ENCODE peak calls at places on chromosome 20, in nine cellular contexts. B is adipocyte; N is GM23338; H is endodermal cell; P is astrocyte; E is lower lobe of right lung; G is right cardiac atrium; I is pancreas; V is CD8-positive, alpha-beta T cell. U is an unnamed sample. For H3K4me1, the result is how much of the 10 kb centered on the place peaks cover.

GRCh38 chr20:5504061-5504739 is 187.4 kb upstream of the PROKR2 start:
- DNase-seq in B (peak), N (peak), H (peak), P (peak), E (peak), G (peak), I (peak), V (no peak), U (peak)

GRCh38 chr20:40689943-40690835 is 1.2 kb upstream of the MAFB start:
- DNase-seq in B (peak), N (peak), H (peak), P (peak), E (peak), G (peak), I (peak), V (peak), U (peak)

GRCh38 chr20:60233006-60233405 is 274.8 kb downstream of the CDH26 start:
- DNase-seq in B (no peak), N (no peak), H (no peak), P (no peak), E (no peak), G (no peak), I (no peak), V (no peak), U (no peak)

GRCh38 chr20:24790746-24791283 is 158.3 kb upstream of the CST7 start:
- DNase-seq in B (no peak), N (peak), H (no peak), P (no peak), E (peak), G (no peak), I (no peak), V (no peak), U (no peak)

GRCh38 chr20:671252-672030 is 4.2 kb downstream of the SCRT2 start:
- DNase-seq in B (no peak), N (no peak), H (no peak), P (no peak), E (no peak), G (peak), I (no peak), V (no peak), U (no peak)

GRCh38 chr20:5531318-5532081 is 214.7 kb upstream of the PROKR2 start:
- DNase-seq in B (peak), N (no peak), H (no peak), P (peak), E (peak), G (no peak), I (no peak), V (no peak), U (no peak)

GRCh38 chr20:4507288-4507719 is 214.4 kb upstream of the PRND start:
- DNase-seq in B (peak), N (no peak), H (no peak), P (peak), E (no peak), G (no peak), I (no peak), V (no peak), U (no peak)

GRCh38 chr20:36153754-36154695 is 515 bp upstream of the EPB41L1 start:
- DNase-seq in B (peak), N (peak), H (peak), P (peak), E (peak), G (peak), I (peak), V (peak), U (peak)

GRCh38 chr20:54601831-54602515 is 126.6 kb downstream of the DOK5 start:
- DNase-seq in B (no peak), N (no peak), H (no peak), P (no peak), E (no peak), G (no peak), I (no peak), V (no peak), U (no peak)

GRCh38 chr20:49677777-49678758 is 35.6 kb downstream of the B4GALT5 start:
- DNase-seq in B (no peak), N (no peak), H (no peak), P (no peak), E (no peak), G (no peak), I (no peak), V (no peak), U (no peak)
- H3K4me1 ChIP-seq in B (half or more), N (half or more), H (under half), P (under half), E (half or more), G (under half), I (half or more), V (under half), U (half or more)

DNA sequence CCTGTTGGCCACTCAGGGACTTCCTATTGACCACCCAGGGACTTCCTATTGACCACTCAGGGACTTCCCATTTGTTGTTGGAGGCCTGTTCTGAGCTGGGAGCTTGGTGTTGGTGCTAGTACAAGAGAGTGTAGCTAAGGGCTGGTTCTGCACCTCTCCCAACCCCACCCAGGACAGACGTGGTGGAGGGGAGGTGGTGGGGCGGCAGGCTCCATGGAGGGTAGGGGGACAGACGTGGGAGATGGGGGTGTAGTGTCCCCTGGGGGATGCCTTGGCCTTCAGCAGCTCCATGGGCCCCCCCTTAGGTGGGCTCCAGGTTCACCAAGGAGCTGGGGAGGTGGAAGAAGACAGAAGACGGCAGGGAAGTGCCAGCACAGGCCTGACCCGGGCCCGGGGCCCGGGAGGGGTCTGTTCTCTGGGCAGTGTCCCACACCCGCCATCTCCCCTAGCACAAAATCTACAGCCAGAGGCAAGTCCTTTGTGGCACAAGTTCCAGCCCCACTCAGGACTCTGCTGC is 33.9 kb downstream of the CHRNA4 start:
- DNase-seq in B (no peak), N (no peak), H (no peak), P (no peak), E (no peak), G (no peak), I (no peak), V (no peak), U (no peak)
- H3K4me1 ChIP-seq in B (under half), N (under half), H (under half), P (under half), E (under half), G (under half), I (under half), V (under half), U (under half)

GRCh38 chr20:45358282-45359068 is 4.5 kb upstream of the SYS1 start:
- DNase-seq in B (peak), N (no peak), H (peak), P (peak), E (peak), G (peak), I (no peak), V (no peak), U (peak)
- H3K4me1 ChIP-seq in B (half or more), N (under half), H (under half), P (half or more), E (half or more), G (under half), I (under half), V (under half), U (half or more)

DNA sequence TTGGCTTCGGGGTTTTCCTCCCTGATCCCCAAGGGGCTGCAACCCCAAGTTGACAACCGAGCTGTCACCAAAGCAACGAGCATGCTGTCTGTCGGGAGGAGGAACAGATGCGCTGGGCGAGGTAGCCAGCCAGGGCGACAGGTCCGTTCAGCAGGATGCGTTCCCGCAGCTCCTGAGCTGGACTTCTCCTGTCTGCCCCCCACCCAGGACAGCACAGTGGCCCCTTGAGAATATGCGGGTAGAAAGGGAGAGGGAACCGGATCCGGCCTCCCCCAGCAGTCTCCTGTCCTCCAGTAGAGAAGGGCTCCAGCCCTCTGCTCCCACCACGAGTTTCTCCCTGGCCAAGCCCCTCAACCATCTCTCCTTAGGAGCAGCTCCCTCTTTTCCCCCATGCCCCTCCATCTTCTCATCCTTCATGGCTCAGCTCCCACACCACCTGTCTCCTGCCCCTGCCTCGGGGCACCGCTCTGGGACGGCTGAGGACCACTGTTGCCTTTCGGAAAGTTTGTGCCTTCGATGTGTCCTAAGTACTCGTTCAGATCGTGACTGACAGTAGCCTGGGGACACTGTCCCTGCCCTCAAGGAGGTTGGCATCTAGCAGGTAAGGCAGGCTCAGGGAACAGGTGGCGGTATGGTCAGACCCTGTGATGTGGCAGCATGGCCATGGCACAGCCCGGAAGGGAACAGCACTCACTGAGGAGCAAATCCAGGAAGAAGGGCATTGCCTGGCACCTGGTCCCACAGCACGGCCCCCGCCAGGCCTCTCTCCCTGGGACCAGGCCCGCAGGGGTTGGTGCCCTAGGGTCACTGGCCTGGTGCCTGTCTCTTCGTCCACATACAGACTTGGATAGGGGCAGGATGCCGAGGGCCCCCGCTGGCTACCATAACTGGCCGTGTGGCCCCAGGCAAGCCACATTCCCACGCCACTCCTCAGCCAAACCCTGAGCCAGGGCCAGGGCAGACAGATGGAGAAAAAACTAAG is 96.3 kb downstream of the ASXL1 start:
- DNase-seq in B (no peak), N (no peak), H (no peak), P (no peak), E (no peak), G (peak), I (peak), V (no peak), U (peak)
- H3K4me1 ChIP-seq in B (under half), N (under half), H (under half), P (under half), E (under half), G (under half), I (under half), V (under half), U (half or more)

GRCh38 chr20:20211274-20211987 is 156.5 kb upstream of the INSM1 start:
- DNase-seq in B (no peak), N (no peak), H (no peak), P (no peak), E (no peak), G (no peak), I (no peak), V (no peak), U (no peak)
- H3K4me1 ChIP-seq in B (under half), N (under half), H (under half), P (under half), E (under half), G (under half), I (under half), V (under half), U (under half)

GRCh38 chr20:35006009-35006408 is 50.3 kb downstream of the MYH7B start:
- DNase-seq in B (no peak), N (no peak), H (peak), P (no peak), E (peak), G (peak), I (peak), V (no peak), U (peak)

GRCh38 chr20:35008411-35009342 is 53.0 kb downstream of the MYH7B start:
- DNase-seq in B (no peak), N (no peak), H (peak), P (no peak), E (no peak), G (peak), I (peak), V (no peak), U (peak)

GRCh38 chr20:35007891-35008290 is 52.2 kb downstream of the MYH7B start:
- DNase-seq in B (no peak), N (no peak), H (peak), P (no peak), E (no peak), G (peak), I (no peak), V (no peak), U (peak)

GRCh38 chr20:35006531-35006971 is 50.9 kb downstream of the MYH7B start:
- DNase-seq in B (no peak), N (no peak), H (no peak), P (no peak), E (no peak), G (peak), I (no peak), V (no peak), U (peak)

GRCh38 chr20:35007413-35007812 is 51.7 kb downstream of the MYH7B start:
- DNase-seq in B (no peak), N (no peak), H (peak), P (no peak), E (no peak), G (peak), I (no peak), V (no peak), U (peak)
- H3K4me1 ChIP-seq in B (under half), N (under half), H (under half), P (under half), E (under half), G (under half), I (under half), V (under half), U (under half)

GRCh38 chr20:31857861-31858835 is 12.2 kb downstream of the DUSP15 start:
- DNase-seq in B (no peak), N (no peak), H (peak), P (no peak), E (no peak), G (no peak), I (peak), V (no peak), U (no peak)
- H3K4me1 ChIP-seq in B (under half), N (under half), H (under half), P (under half), E (under half), G (under half), I (under half), V (under half), U (under half)